ENCODE peak calls at places on chromosomes 6 and 20, in six cellular contexts. I, H, Q, U, B and E are unnamed samples.

GRCh38 chr20:33769032-33769431 is 37.2 kb downstream of the ZNF341 start:
- DNase-seq in I (no peak), H (no peak), Q (no peak), U (no peak), B (no peak), E (no peak)

GRCh38 chr20:25247666-25248500 is at the start of gene PYGB:
- DNase-seq in I (peak), H (peak), Q (peak), U (peak), B (peak), E (peak)

GRCh38 chr6:20571261-20571660 is 37.0 kb downstream of the CDKAL1 start:
- DNase-seq in I (no peak), H (no peak), Q (no peak), U (no peak), B (no peak), E (no peak)

GRCh38 chr20:47857994-47858557 is 72.8 kb upstream of the SULF2 start:
- DNase-seq in I (no peak), H (no peak), Q (peak), U (peak), B (no peak), E (no peak)

GRCh38 chr20:56440346-56441007 is 27.9 kb upstream of the RTF2 start:
- DNase-seq in I (no peak), H (no peak), Q (no peak), U (no peak), B (peak), E (peak)

GRCh38 chr20:24157213-24157612 is 168.6 kb upstream of the GGTLC1 start:
- DNase-seq in I (no peak), H (no peak), Q (no peak), U (no peak), B (no peak), E (peak)

GRCh38 chr20:48102821-48103635 is 317.7 kb upstream of the SULF2 start:
- DNase-seq in I (no peak), H (no peak), Q (peak), U (no peak), B (no peak), E (no peak)

GRCh38 chr6:135062735-135063134 is 8.1 kb upstream of the HBS1L start:
- DNase-seq in I (no peak), H (no peak), Q (no peak), U (no peak), B (no peak), E (no peak)

GRCh38 chr20:34643919-34644318 is 33.0 kb downstream of the PIGU start:
- DNase-seq in I (no peak), H (no peak), Q (no peak), U (peak), B (no peak), E (no peak)

GRCh38 chr20:16530201-16530681 is 43.0 kb downstream of the KIF16B start:
- DNase-seq in I (no peak), H (no peak), Q (no peak), U (peak), B (no peak), E (no peak)

GRCh38 chr20:37394543-37395410 is 48.8 kb downstream of the SRC start:
- DNase-seq in I (no peak), H (no peak), Q (peak), U (peak), B (no peak), E (no peak)